ENCODE peak calls at places on chromosomes 13 and 19, in nine cellular contexts. S, A, D, R, Z, Q, P, U and N are unnamed samples.

GRCh38 chr13:101211261-101211660 is 205.0 kb downstream of the NALCN start:
- DNase-seq in P (no peak), Q (no peak), S (no peak), D (peak; percentile 71), R (no peak), Z (no peak), A (no peak), U (no peak), N (no peak)

GRCh38 chr19:46015961-46016425 is 6.9 kb downstream of the PGLYRP1 start:
- DNase-seq in Q (no peak), R (peak; percentile 39), D (peak; percentile 30), Z (no peak), S (no peak), P (no peak), A (peak; percentile 44), U (no peak), N (no peak)

GRCh38 chr13:33927315-33927714 is 109.4 kb downstream of the RFC3 start:
- DNase-seq in D (peak; percentile 73), U (no peak), Z (no peak), P (no peak), Q (no peak), A (no peak), R (no peak), S (no peak), N (peak; percentile 3)

GRCh38 chr13:41596190-41596589 is 138.8 kb downstream of the RGCC start:
- DNase-seq in S (no peak), R (no peak), Q (no peak), A (no peak), U (no peak), Z (no peak), P (no peak), D (no peak), N (no peak)

GRCh38 chr19:4362038-4362828 is 18.9 kb downstream of the MPND start:
- DNase-seq in R (no peak), U (peak; percentile 36), A (peak; percentile 48), Q (no peak), P (no peak), Z (no peak), S (no peak), D (no peak), N (no peak)

GRCh38 chr19:10408511-10409291 is 5.4 kb upstream of the CDC37 start:
- DNase-seq in A (peak; percentile 87), Z (no peak), S (no peak), D (peak; percentile 37), R (peak; percentile 60), P (no peak), U (no peak), Q (peak; percentile 88), N (no peak)

GRCh38 chr13:36130542-36131214 is 504 bp downstream of the DCLK1 start:
- DNase-seq in Q (peak; percentile 70), Z (peak; percentile 30), P (no peak), D (peak; percentile 38), A (peak; percentile 50), U (no peak), S (no peak), R (no peak), N (peak; percentile 40)

GRCh38 chr13:30132623-30133553 is 174.5 kb downstream of the KATNAL1 start:
- DNase-seq in R (peak; percentile 94), U (peak; percentile 96), D (peak; percentile 96), Q (peak; percentile 98), P (peak; percentile 97), Z (peak; percentile 96), A (peak; percentile 98), S (peak; percentile 93), N (peak; percentile 100)

GRCh38 chr13:105037064-105037463 is 1498.4 kb downstream of the EFNB2 start:
- DNase-seq in Q (no peak), A (no peak), Z (no peak), R (no peak), S (no peak), D (no peak), U (no peak), P (no peak), N (no peak)

GRCh38 chr19:40608957-40609356 is 7.8 kb downstream of the LTBP4 start:
- DNase-seq in Z (no peak), A (no peak), P (no peak), R (no peak), S (no peak), U (no peak), Q (no peak), D (no peak), N (no peak)

GRCh38 chr19:40609561-40610395 is 8.6 kb downstream of the LTBP4 start:
- DNase-seq in U (peak; percentile 92), D (peak; percentile 94), R (peak; percentile 82), P (peak; percentile 88), Z (peak; percentile 90), A (peak; percentile 93), S (peak; percentile 90), Q (peak; percentile 97), N (peak; percentile 96)

GRCh38 chr19:40610396-40611064 is 9.4 kb downstream of the LTBP4 start:
- DNase-seq in Q (peak; percentile 87), S (peak; percentile 75), Z (peak; percentile 74), D (peak; percentile 63), A (peak; percentile 86), U (peak; percentile 79), R (peak; percentile 80), P (no peak), N (peak; percentile 76)

GRCh38 chr19:40607311-40607871 is 6.2 kb downstream of the LTBP4 start:
- DNase-seq in Z (no peak), P (no peak), D (no peak), U (peak; percentile 32), S (no peak), Q (no peak), A (no peak), R (no peak), N (no peak)

DNA sequence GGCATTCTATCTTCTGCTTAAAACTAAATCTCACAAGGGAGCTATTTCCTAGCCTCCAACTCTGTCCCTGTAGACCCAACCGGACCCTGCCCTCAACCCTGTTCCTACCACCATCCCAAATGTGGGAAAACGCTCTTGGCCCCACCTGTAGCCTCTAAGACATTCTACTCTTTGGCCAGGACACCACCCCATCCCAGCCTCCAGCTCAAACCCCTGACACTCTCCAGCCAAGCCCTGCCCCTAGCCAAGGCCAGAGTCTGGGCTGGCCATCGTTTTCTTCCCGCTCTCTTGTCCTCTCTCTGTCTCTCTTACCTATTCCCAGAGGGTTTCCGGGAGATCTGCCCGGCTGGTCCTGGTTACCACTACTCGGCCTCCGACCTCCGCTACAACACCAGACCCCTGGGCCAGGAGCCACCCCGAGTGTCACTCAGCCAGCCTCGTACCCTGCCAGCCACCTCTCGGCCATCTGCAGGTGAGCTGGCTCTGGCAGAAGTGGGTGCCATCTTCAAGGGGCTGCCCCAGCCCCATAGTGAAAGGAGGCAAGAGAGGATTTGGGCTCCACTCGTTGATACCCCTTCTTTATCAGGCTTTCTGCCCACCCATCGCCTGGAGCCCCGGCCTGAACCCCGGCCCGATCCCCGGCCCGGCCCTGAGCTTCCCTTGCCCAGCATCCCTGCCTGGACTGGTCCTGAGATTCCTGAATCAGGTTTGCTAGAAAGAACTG is 6.9 kb downstream of the LTBP4 start:
- DNase-seq in U (peak; percentile 18), D (no peak), Q (no peak), A (no peak), P (no peak), S (no peak), Z (no peak), R (no peak), N (no peak)
- H3K4me1 ChIP-seq in U (peaks cover 41% of the 10 kb centered on the region), D (peaks cover 17% of the 10 kb centered on the region), Q (peaks cover 45% of the 10 kb centered on the region), A (no peaks in the 10 kb centered on the region), P (peaks cover 8% of the 10 kb centered on the region), S (peaks cover 63% of the 10 kb centered on the region), Z (peaks cover 79% of the 10 kb centered on the region), R (peaks cover 84% of the 10 kb centered on the region), N (peaks cover 29% of the 10 kb centered on the region)

GRCh38 chr13:46642254-46642653 is 89.3 kb downstream of the LRCH1 start:
- DNase-seq in D (no peak), A (no peak), S (no peak), Z (no peak), P (no peak), R (no peak), Q (no peak), U (no peak), N (no peak)
- H3K4me3 ChIP-seq in D (no peak overlapping the region), A (peak overlapping the region; percentile 73), S (peak overlapping the region; percentile 13), Z (peak overlapping the region; percentile 43), P (no peak overlapping the region), R (no peak overlapping the region), Q (no peak overlapping the region), U (no peak overlapping the region), N (no peak overlapping the region)

DNA sequence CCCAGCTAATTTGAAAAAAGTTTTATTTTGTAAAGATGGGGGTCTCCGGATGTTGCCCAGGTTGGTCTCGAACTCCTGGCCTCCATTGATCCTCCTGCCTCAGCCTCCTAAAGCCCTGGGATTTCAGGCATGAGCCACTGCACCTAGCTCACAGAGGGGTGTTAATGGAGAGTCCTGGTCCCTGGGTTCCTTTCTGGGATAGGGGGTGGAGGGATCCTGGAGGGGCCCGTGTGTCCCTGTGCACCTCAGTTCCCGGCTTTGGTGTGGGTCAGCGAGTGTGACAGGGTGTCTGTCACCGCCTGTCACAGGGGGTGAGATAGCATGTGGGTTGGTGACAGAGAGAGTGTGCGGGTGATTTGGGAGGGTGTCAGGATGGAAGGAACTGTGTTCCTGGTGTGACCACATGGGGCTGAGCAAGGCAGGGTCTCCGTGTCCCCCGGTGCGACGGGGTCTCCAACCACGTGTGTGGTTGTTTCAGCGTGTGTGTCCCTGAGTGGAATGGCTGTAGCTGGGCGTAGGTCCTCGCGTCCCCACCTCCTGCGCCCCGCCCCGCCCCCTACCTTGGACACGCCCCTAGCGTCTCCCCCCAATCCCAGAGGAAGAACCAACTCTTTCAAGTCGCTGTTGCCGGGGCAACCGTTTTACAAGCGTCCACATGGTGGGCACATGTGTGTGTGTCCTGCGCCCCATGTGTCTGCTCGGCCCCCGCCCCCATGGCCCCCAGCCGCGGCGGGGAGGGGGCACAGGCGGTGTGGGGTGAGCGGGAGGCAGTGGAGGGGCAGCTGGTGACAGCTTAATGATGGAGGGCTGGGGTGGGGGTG is 2.9 kb upstream of the NRTN start:
- DNase-seq in A (peak; percentile 49), R (no peak), Q (no peak), U (no peak), P (no peak), S (no peak), Z (no peak), D (peak; percentile 62), N (no peak)
- H3K27ac ChIP-seq in A (no peak overlapping the region), R (no peak overlapping the region), Q (no peak overlapping the region), U (no peak overlapping the region), P (no peak overlapping the region), S (no peak overlapping the region), Z (no peak overlapping the region), D (no peak overlapping the region), N (no peak overlapping the region)

GRCh38 chr19:12796146-12797071 is 5.1 kb downstream of the JUNB start:
- DNase-seq in R (peak; percentile 84), S (peak; percentile 78), Q (peak; percentile 84), D (peak; percentile 85), Z (peak; percentile 59), U (peak; percentile 77), A (peak; percentile 83), P (peak; percentile 66), N (peak; percentile 76)
- H3K4me1 ChIP-seq in R (peaks cover 42% of the 10 kb centered on the region), S (peaks cover 32% of the 10 kb centered on the region), Q (peaks cover 18% of the 10 kb centered on the region), D (peaks cover 10% of the 10 kb centered on the region), Z (peaks cover 60% of the 10 kb centered on the region), U (peaks cover 5% of the 10 kb centered on the region), A (no peaks in the 10 kb centered on the region), P (peaks cover 8% of the 10 kb centered on the region), N (peaks cover 11% of the 10 kb centered on the region)